ENCODE peak calls at places on chromosome 10, in seven cellular contexts. One of them, this sample, is unnamed.

GRCh38 chr10:69896601-69897000 is 94.9 kb downstream of the COL13A1 start:
- DNase-seq in MM.1S: no peak
- DNase-seq in Calu3: no peak
- DNase-seq in B cell: no peak
- DNase-seq in fibroblast of lung: no peak
- DNase-seq in ovary: no peak
- DNase-seq in tibial artery: no peak
- DNase-seq in this sample: no peak

GRCh38 chr10:31602541-31603244 is 283.7 kb downstream of the ZEB1 start:
- DNase-seq in fibroblast of lung: peak
- DNase-seq in B cell: peak
- DNase-seq in tibial artery: peak
- DNase-seq in Calu3: no peak
- DNase-seq in ovary: peak
- DNase-seq in MM.1S: no peak
- DNase-seq in this sample: peak

GRCh38 chr10:62081322-62081945 is 179.9 kb downstream of the ARID5B start:
- DNase-seq in fibroblast of lung: peak
- DNase-seq in B cell: no peak
- DNase-seq in MM.1S: no peak
- DNase-seq in tibial artery: no peak
- DNase-seq in Calu3: no peak
- DNase-seq in ovary: no peak
- DNase-seq in this sample: no peak

GRCh38 chr10:34010891-34011290 is 676.4 kb upstream of the NRP1 start:
- DNase-seq in Calu3: no peak
- DNase-seq in ovary: no peak
- DNase-seq in fibroblast of lung: peak
- DNase-seq in B cell: no peak
- DNase-seq in tibial artery: no peak
- DNase-seq in MM.1S: no peak
- DNase-seq in this sample: no peak

GRCh38 chr10:58963101-58963534 is 213.3 kb upstream of the PHYHIPL start:
- DNase-seq in B cell: no peak
- DNase-seq in Calu3: peak
- DNase-seq in tibial artery: no peak
- DNase-seq in MM.1S: no peak
- DNase-seq in ovary: no peak
- DNase-seq in fibroblast of lung: no peak
- DNase-seq in this sample: peak

GRCh38 chr10:46247181-46247475 is 39.7 kb upstream of the ANTXRL start:
- DNase-seq in ovary: no peak
- DNase-seq in tibial artery: no peak
- DNase-seq in B cell: no peak
- DNase-seq in Calu3: no peak
- DNase-seq in MM.1S: no peak
- DNase-seq in fibroblast of lung: no peak
- DNase-seq in this sample: no peak

GRCh38 chr10:110609592-110609991 is 34.5 kb upstream of the RBM20 start:
- DNase-seq in tibial artery: no peak
- DNase-seq in ovary: no peak
- DNase-seq in fibroblast of lung: no peak
- DNase-seq in B cell: no peak
- DNase-seq in MM.1S: no peak
- DNase-seq in Calu3: no peak
- DNase-seq in this sample: no peak

GRCh38 chr10:35639651-35640311 is 2.3 kb downstream of the FZD8 start:
- DNase-seq in Calu3: no peak
- DNase-seq in B cell: peak
- DNase-seq in ovary: peak
- DNase-seq in MM.1S: no peak
- DNase-seq in tibial artery: peak
- DNase-seq in fibroblast of lung: peak
- DNase-seq in this sample: no peak

GRCh38 chr10:33265621-33266020 is 68.8 kb downstream of the NRP1 start:
- DNase-seq in MM.1S: no peak
- DNase-seq in Calu3: no peak
- DNase-seq in tibial artery: no peak
- DNase-seq in fibroblast of lung: no peak
- DNase-seq in ovary: no peak
- DNase-seq in B cell: no peak
- DNase-seq in this sample: peak

GRCh38 chr10:70055550-70055949 is 2.9 kb downstream of the MACROH2A2 start:
- DNase-seq in B cell: no peak
- DNase-seq in MM.1S: no peak
- DNase-seq in tibial artery: no peak
- DNase-seq in ovary: no peak
- DNase-seq in Calu3: no peak
- DNase-seq in fibroblast of lung: peak
- DNase-seq in this sample: no peak

GRCh38 chr10:123269017-123269552 is 114.9 kb downstream of the BUB3 start:
- DNase-seq in tibial artery: no peak
- DNase-seq in ovary: no peak
- DNase-seq in B cell: no peak
- DNase-seq in Calu3: no peak
- DNase-seq in fibroblast of lung: no peak
- DNase-seq in MM.1S: no peak
- DNase-seq in this sample: no peak

GRCh38 chr10:126245501-126245900 is 142.8 kb downstream of the ADAM12 start:
- DNase-seq in MM.1S: no peak
- DNase-seq in Calu3: no peak
- DNase-seq in ovary: no peak
- DNase-seq in tibial artery: no peak
- DNase-seq in B cell: no peak
- DNase-seq in fibroblast of lung: no peak
- DNase-seq in this sample: no peak

GRCh38 chr10:70738425-70739121 is 46.6 kb downstream of the TBATA start:
- DNase-seq in tibial artery: no peak
- DNase-seq in Calu3: no peak
- DNase-seq in MM.1S: no peak
- DNase-seq in ovary: no peak
- DNase-seq in B cell: no peak
- DNase-seq in fibroblast of lung: no peak
- DNase-seq in this sample: no peak

GRCh38 chr10:8013619-8014018 is 40.9 kb upstream of the GATA3 start:
- DNase-seq in tibial artery: no peak
- DNase-seq in fibroblast of lung: no peak
- DNase-seq in ovary: no peak
- DNase-seq in MM.1S: no peak
- DNase-seq in B cell: no peak
- DNase-seq in Calu3: no peak
- DNase-seq in this sample: no peak

GRCh38 chr10:38054361-38054797 is 39.8 kb upstream of the ZNF37A start:
- DNase-seq in fibroblast of lung: peak
- DNase-seq in tibial artery: no peak
- DNase-seq in ovary: no peak
- DNase-seq in MM.1S: no peak
- DNase-seq in Calu3: no peak
- DNase-seq in B cell: no peak
- DNase-seq in this sample: no peak

GRCh38 chr10:73992899-73993788 is 4.8 kb upstream of the VCL start:
- DNase-seq in MM.1S: no peak
- DNase-seq in B cell: no peak
- DNase-seq in ovary: no peak
- DNase-seq in fibroblast of lung: peak
- DNase-seq in tibial artery: no peak
- DNase-seq in Calu3: no peak
- DNase-seq in this sample: peak

DNA sequence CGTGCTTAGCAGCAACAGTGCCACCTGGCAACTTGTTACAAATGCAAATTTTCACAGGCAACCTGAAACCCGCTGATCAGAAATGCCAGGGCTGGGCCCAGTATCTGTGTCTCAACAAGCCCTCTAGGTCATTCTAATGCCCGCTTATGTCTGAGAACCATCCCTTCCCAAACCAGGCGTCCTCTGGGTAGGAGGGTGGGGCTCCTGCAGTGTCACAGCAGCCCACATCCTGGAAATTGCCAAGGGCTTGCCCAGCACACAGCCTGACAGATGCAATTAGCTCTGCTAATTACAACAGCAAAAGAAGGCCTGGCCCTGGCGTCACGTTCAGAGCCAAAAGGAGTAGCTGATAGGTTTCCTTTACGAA is 15.9 kb downstream of the ITPRIP start:
- DNase-seq in fibroblast of lung: no peak
- DNase-seq in tibial artery: peak
- DNase-seq in MM.1S: peak
- DNase-seq in ovary: no peak
- DNase-seq in Calu3: no peak
- DNase-seq in B cell: no peak
- DNase-seq in this sample: peak
- TF ChIP-seq CTCF in fibroblast of lung: no peak
- TF ChIP-seq CTCF in tibial artery: no peak
- TF ChIP-seq CTCF in MM.1S: no peak
- TF ChIP-seq CTCF in ovary: no peak
- TF ChIP-seq CTCF in Calu3: no peak
- TF ChIP-seq CTCF in B cell: no peak
- TF ChIP-seq CTCF in this sample: no peak

DNA sequence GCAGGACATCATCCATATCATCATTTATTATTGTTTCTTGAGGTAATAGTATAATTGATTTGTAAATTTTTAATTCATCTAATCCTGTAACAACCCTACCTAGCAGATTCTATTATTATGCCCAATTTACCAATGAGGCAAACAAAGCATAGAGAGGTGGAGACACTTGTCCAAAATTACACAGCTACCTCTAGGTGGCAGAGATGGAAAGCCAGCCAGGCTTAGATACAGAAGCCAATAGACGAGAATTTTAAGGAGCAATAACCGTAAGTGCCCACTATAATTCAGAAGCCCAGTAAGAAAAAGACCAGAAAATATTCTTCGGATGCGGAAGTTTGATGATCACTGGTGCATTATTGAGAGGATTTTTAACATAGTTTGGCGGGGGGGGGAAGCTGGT is 54.0 kb downstream of the ANK3 start:
- DNase-seq in ovary: no peak
- DNase-seq in B cell: no peak
- DNase-seq in tibial artery: no peak
- DNase-seq in Calu3: peak
- DNase-seq in fibroblast of lung: no peak
- DNase-seq in MM.1S: no peak
- DNase-seq in this sample: no peak
- TF ChIP-seq CTCF in ovary: no peak
- TF ChIP-seq CTCF in B cell: no peak
- TF ChIP-seq CTCF in tibial artery: peak
- TF ChIP-seq CTCF in Calu3: no peak
- TF ChIP-seq CTCF in fibroblast of lung: peak
- TF ChIP-seq CTCF in MM.1S: no peak
- TF ChIP-seq CTCF in this sample: no peak

GRCh38 chr10:101066146-101066889 is 4.5 kb downstream of the KAZALD1 start:
- DNase-seq in Calu3: peak
- DNase-seq in fibroblast of lung: peak
- DNase-seq in MM.1S: peak
- DNase-seq in ovary: peak
- DNase-seq in B cell: peak
- DNase-seq in tibial artery: peak
- DNase-seq in this sample: peak
- TF ChIP-seq CTCF in Calu3: no peak
- TF ChIP-seq CTCF in fibroblast of lung: peak
- TF ChIP-seq CTCF in MM.1S: peak
- TF ChIP-seq CTCF in ovary: peak
- TF ChIP-seq CTCF in B cell: no peak
- TF ChIP-seq CTCF in tibial artery: peak
- TF ChIP-seq CTCF in this sample: peak

GRCh38 chr10:114002422-114002821 is 41.2 kb upstream of the ADRB1 start:
- DNase-seq in tibial artery: no peak
- DNase-seq in B cell: no peak
- DNase-seq in fibroblast of lung: no peak
- DNase-seq in Calu3: no peak
- DNase-seq in ovary: no peak
- DNase-seq in MM.1S: no peak
- DNase-seq in this sample: no peak
- TF ChIP-seq CTCF in tibial artery: no peak
- TF ChIP-seq CTCF in B cell: no peak
- TF ChIP-seq CTCF in fibroblast of lung: no peak
- TF ChIP-seq CTCF in Calu3: no peak
- TF ChIP-seq CTCF in ovary: no peak
- TF ChIP-seq CTCF in MM.1S: peak
- TF ChIP-seq CTCF in this sample: no peak

DNA sequence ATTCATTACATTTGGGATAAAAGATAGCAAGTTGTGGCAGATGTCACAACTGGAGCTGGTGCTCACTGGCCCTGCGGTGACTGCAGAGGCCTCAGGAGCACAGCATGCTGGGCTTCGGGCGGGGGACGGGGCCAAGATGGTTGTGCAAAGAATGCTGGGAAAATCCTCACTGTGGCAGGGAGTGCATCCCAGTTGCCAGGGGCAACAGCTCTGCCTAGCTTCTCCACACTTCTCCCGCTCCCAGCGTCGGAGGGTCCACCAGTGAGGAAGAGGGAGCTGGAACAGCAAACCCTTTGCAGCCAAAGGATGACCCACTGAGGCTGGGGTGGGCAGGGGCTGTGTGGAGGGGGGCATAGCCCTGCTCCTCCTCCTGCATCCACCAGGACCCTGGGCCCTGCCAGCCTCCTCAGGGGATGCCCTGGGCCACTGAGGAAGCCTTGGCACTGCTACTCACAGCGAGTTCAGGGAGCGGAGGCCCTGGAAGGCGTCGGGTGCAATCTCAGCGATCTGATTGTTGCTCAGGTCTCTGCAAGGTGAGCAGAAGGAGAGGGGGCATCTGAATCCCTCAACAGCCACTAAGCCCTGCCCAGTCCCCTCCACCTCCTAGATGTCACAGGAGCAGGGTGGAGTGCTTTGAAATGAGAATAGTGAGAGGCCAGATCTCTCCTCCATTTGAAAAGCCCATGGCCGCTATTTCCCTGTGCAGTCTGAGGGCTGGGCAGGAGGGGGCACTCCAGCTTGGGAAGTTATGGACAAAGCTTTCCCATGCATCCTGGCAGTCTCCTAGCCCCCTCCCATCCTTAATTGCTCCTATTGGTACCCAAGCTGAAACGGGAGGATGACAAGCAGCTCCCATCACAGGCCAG is 126.5 kb downstream of the SLIT1 start:
- DNase-seq in B cell: no peak
- DNase-seq in Calu3: no peak
- DNase-seq in fibroblast of lung: no peak
- DNase-seq in ovary: no peak
- DNase-seq in MM.1S: no peak
- DNase-seq in tibial artery: no peak
- DNase-seq in this sample: no peak
- TF ChIP-seq CTCF in B cell: no peak
- TF ChIP-seq CTCF in Calu3: no peak
- TF ChIP-seq CTCF in fibroblast of lung: no peak
- TF ChIP-seq CTCF in ovary: no peak
- TF ChIP-seq CTCF in MM.1S: no peak
- TF ChIP-seq CTCF in tibial artery: no peak
- TF ChIP-seq CTCF in this sample: no peak

GRCh38 chr10:133226251-133226808 is 3.7 kb upstream of the UTF1 start:
- DNase-seq in tibial artery: no peak
- DNase-seq in MM.1S: no peak
- DNase-seq in B cell: no peak
- DNase-seq in fibroblast of lung: no peak
- DNase-seq in ovary: no peak
- DNase-seq in Calu3: no peak
- DNase-seq in this sample: peak
- TF ChIP-seq CTCF in tibial artery: no peak
- TF ChIP-seq CTCF in MM.1S: no peak
- TF ChIP-seq CTCF in B cell: no peak
- TF ChIP-seq CTCF in fibroblast of lung: no peak
- TF ChIP-seq CTCF in ovary: no peak
- TF ChIP-seq CTCF in Calu3: no peak
- TF ChIP-seq CTCF in this sample: no peak

GRCh38 chr10:119461380-119461779 is 81.1 kb downstream of the RGS10 start:
- DNase-seq in tibial artery: no peak
- DNase-seq in ovary: no peak
- DNase-seq in fibroblast of lung: no peak
- DNase-seq in B cell: no peak
- DNase-seq in MM.1S: no peak
- DNase-seq in Calu3: peak
- DNase-seq in this sample: peak
- TF ChIP-seq CTCF in tibial artery: no peak
- TF ChIP-seq CTCF in ovary: no peak
- TF ChIP-seq CTCF in fibroblast of lung: no peak
- TF ChIP-seq CTCF in B cell: no peak
- TF ChIP-seq CTCF in MM.1S: no peak
- TF ChIP-seq CTCF in Calu3: no peak
- TF ChIP-seq CTCF in this sample: no peak